ENCODE peak calls at places on chromosome 3, in six cellular contexts. A is fibroblast of lung, B is neural progenitor cell, D is H1, G is HCT116, W is GM23338. S is an unnamed sample.

GRCh38 chr3:196080517-196080841 is 1.4 kb downstream of the TFRC start:
- DNase-seq in A (no peak), B (no peak), D (no peak), G (no peak), W (no peak), S (no peak)

GRCh38 chr3:132205609-132206008 is 111.6 kb upstream of the ACP3 start:
- DNase-seq in A (no peak), B (no peak), D (no peak), G (no peak), W (no peak), S (no peak)

GRCh38 chr3:6416049-6416661 is 444.8 kb upstream of the GRM7 start:
- DNase-seq in A (no peak), B (no peak), D (no peak), G (no peak), W (no peak), S (no peak)

GRCh38 chr3:107044587-107045119 is 332.6 kb upstream of the CCDC54 start:
- DNase-seq in A (no peak), B (no peak), D (no peak), G (no peak), W (no peak), S (no peak)

GRCh38 chr3:4512895-4513616 is 19.9 kb downstream of the ITPR1 start:
- DNase-seq in A (no peak), B (no peak), D (no peak), G (no peak), W (peak), S (no peak)

GRCh38 chr3:131503328-131503650 is 518 bp upstream of the MRPL3 start:
- DNase-seq in A (no peak), B (no peak), D (no peak), G (no peak), W (peak), S (peak)

GRCh38 chr3:197174927-197175326 is 123.5 kb downstream of the DLG1 start:
- DNase-seq in A (no peak), B (no peak), D (no peak), G (no peak), W (peak), S (no peak)

GRCh38 chr3:98454929-98455328 is 8.1 kb upstream of the OR5K1 start:
- DNase-seq in A (no peak), B (no peak), D (no peak), G (no peak), W (no peak), S (no peak)

GRCh38 chr3:96548073-96548472 is 266.3 kb upstream of the EPHA6 start:
- DNase-seq in A (no peak), B (no peak), D (no peak), G (no peak), W (no peak), S (no peak)

GRCh38 chr3:25661694-25662455 is 2.8 kb downstream of the TOP2B start:
- DNase-seq in A (no peak), B (no peak), D (no peak), G (no peak), W (no peak), S (no peak)

GRCh38 chr3:19264424-19264823 is 116.1 kb downstream of the KCNH8 start:
- DNase-seq in A (no peak), B (no peak), D (no peak), G (no peak), W (no peak), S (no peak)

GRCh38 chr3:44803298-44803697 is 41.7 kb downstream of the KIF15 start:
- DNase-seq in A (no peak), B (no peak), D (no peak), G (no peak), W (no peak), S (no peak)

GRCh38 chr3:42098171-42098570 is 7.0 kb downstream of the TRAK1 start:
- DNase-seq in A (no peak), B (no peak), D (no peak), G (no peak), W (no peak), S (no peak)

GRCh38 chr3:55746808-55747413 is 259.8 kb upstream of the WNT5A start:
- DNase-seq in A (peak), B (no peak), D (no peak), G (no peak), W (no peak), S (no peak)

GRCh38 chr3:172658344-172659245 is 52.3 kb downstream of the NCEH1 start:
- DNase-seq in A (peak), B (no peak), D (no peak), G (peak), W (no peak), S (peak)

GRCh38 chr3:11195201-11195600 is 40.9 kb downstream of the HRH1 start:
- DNase-seq in A (peak), B (no peak), D (no peak), G (no peak), W (no peak), S (no peak)

GRCh38 chr3:82012775-82013174 is 251.3 kb upstream of the GBE1 start:
- DNase-seq in A (no peak), B (no peak), D (no peak), G (no peak), W (no peak), S (no peak)

GRCh38 chr3:115800489-115801080 is 177.3 kb downstream of the GAP43 start:
- DNase-seq in A (peak), B (no peak), D (no peak), G (no peak), W (no peak), S (peak)

GRCh38 chr3:117645561-117646242 is 936.1 kb downstream of the TUSC7 start:
- DNase-seq in A (no peak), B (no peak), D (no peak), G (no peak), W (no peak), S (no peak)

GRCh38 chr3:97883736-97884135 is 61.9 kb downstream of the CRYBG3 start:
- DNase-seq in A (no peak), B (no peak), D (no peak), G (no peak), W (no peak), S (no peak)

GRCh38 chr3:148389916-148390315 is 307.8 kb upstream of the AGTR1 start:
- DNase-seq in A (no peak), B (no peak), D (no peak), G (no peak), W (no peak), S (peak)

GRCh38 chr3:15796771-15797599 is 794 bp downstream of the ANKRD28 start:
- DNase-seq in A (peak), B (peak), D (no peak), G (peak), W (peak), S (no peak)

GRCh38 chr3:86880066-86880465 is 110.9 kb downstream of the VGLL3 start:
- DNase-seq in A (no peak), B (no peak), D (no peak), G (no peak), W (no peak), S (no peak)

GRCh38 chr3:195752538-195753331 is 32.0 kb downstream of the MUC20 start:
- DNase-seq in A (no peak), B (no peak), D (no peak), G (no peak), W (no peak), S (peak)

GRCh38 chr3:133490468-133491351 is 82.8 kb upstream of the CDV3 start:
- DNase-seq in A (no peak), B (no peak), D (no peak), G (no peak), W (no peak), S (no peak)

GRCh38 chr3:189635385-189635784 is 4.2 kb downstream of the TP63 start:
- DNase-seq in A (no peak), B (peak), D (no peak), G (no peak), W (peak), S (no peak)

GRCh38 chr3:155131104-155131503 is 51.0 kb downstream of the MME start:
- DNase-seq in A (peak), B (no peak), D (no peak), G (no peak), W (no peak), S (peak)

GRCh38 chr3:146543461-146544012 is 870 bp downstream of the PLSCR1 start:
- DNase-seq in A (peak), B (no peak), D (no peak), G (no peak), W (no peak), S (no peak)

GRCh38 chr3:126616931-126617330 is 38.0 kb downstream of the TXNRD3 start:
- DNase-seq in A (no peak), B (no peak), D (no peak), G (no peak), W (no peak), S (no peak)

GRCh38 chr3:17974206-17974841 is 231.9 kb upstream of the TBC1D5 start:
- DNase-seq in A (peak), B (no peak), D (no peak), G (no peak), W (no peak), S (no peak)

DNA sequence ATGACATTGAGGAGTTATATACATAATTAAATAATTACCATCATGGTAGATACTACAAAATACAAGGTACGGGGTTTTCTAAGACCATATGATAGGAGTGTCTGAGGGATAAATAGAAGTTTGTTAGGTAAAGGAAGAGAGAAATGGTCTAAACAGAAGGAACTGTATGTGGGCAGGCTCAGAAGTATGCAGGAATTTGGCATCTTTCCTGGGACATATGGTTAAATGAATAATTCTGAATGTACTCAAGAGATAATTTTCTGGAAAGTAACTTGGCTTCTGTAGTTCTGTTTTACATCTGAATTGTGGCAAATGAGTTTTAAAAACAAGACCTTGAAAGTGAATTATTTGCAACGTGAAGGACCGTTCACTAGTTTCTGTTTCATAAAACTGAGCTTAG is 17.5 kb downstream of the LMCD1 start:
- DNase-seq in A (peak), B (no peak), D (no peak), G (no peak), W (no peak), S (peak)
- H3K4me2 ChIP-seq in A (peak), B (no peak), D (no peak), G (no peak), W (no peak), S (peak)

DNA sequence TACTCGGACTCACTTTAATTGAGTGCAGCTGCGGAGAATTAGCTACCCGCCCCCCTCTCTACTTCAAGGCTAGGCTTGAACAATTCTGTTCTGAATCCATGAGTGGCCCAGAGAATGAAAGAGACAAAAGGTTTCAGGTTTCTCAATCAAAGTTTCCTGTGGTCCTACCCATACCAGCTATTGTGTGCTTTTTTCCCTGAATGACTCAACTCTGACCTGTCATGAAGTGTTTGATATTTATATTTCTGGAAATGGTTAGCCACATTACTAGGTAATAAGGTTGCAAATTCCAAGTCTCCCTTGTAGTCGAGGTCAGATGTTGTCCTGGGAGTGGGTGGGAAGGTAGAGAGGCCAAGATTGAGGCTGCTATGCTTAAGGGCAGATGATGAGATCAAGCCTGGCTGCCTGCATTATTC is 392.6 kb upstream of the TBL1XR1 start:
- DNase-seq in A (peak), B (peak), D (no peak), G (peak), W (peak), S (peak)
- H3K4me2 ChIP-seq in A (no peak), B (peak), D (no peak), G (peak), W (peak), S (peak)

DNA sequence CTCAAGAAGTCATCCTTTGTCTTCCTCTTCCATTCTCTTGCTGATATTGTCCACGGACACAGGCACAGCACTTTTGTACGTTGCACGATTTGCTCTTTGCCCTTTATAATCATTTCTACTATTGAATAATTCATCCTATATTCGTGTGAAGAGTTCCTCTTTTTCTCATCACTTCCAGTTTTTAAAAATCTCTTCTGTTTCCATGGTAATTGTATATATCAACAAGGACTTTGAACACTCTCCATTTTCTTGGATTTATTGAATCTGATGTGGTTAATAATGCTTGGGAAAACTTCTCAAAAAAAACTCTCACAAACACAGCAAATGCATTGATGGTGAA is 40.9 kb upstream of the CD47 start:
- DNase-seq in A (no peak), B (no peak), D (no peak), G (no peak), W (no peak), S (no peak)
- H3K4me2 ChIP-seq in A (no peak), B (no peak), D (no peak), G (peak), W (no peak), S (peak)

GRCh38 chr3:109927161-109927560 is 589.8 kb upstream of the DPPA4 start:
- DNase-seq in A (peak), B (no peak), D (no peak), G (peak), W (no peak), S (peak)
- H3K4me2 ChIP-seq in A (no peak), B (no peak), D (no peak), G (peak), W (no peak), S (no peak)

DNA sequence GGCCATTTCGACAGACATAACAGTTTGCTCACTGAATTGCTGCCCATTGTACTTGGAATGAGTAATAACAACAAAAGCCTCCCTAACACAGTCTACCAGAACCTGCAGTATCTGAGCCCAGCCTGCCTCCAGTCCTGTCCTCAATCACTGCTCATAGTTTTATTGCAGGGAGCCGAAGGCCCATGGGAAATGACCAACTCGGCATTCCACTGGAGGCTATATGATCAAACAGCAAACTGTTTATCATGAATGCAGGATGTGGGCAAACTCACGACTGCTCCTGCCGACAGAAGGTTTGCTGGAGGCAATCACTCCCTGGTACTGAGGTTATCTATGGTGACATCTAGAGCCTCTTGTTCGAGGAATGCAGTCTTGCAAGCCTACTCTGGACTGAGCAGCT is 46.3 kb downstream of the LSM3 start:
- DNase-seq in A (no peak), B (no peak), D (no peak), G (no peak), W (no peak), S (no peak)
- H3K4me2 ChIP-seq in A (no peak), B (no peak), D (no peak), G (no peak), W (no peak), S (peak)

GRCh38 chr3:150216866-150217600 is 191.1 kb upstream of the TSC22D2 start:
- DNase-seq in A (no peak), B (no peak), D (no peak), G (no peak), W (no peak), S (no peak)
- H3K4me2 ChIP-seq in A (no peak), B (no peak), D (no peak), G (no peak), W (no peak), S (peak)

S was measured in osteoblast.